ENCODE peak calls at places on chromosomes 11 and 22, in six cellular contexts. Q is WERI-Rb-1, T is AG09309, E is epithelial cell of esophagus, G is astrocyte of the spinal cord, I is cardiac muscle cell. Y is an unnamed sample.

GRCh38 chr22:39289445-39290247 is 29.8 kb downstream of the RPL3 start:
- DNase-seq in E (no peak), Q (no peak), G (no peak), T (no peak), I (no peak), Y (no peak)

GRCh38 chr22:33871935-33872334 is 48.3 kb downstream of the LARGE1 start:
- DNase-seq in G (no peak), E (no peak), Q (no peak), I (no peak), T (no peak), Y (no peak)

GRCh38 chr11:121236115-121237001 is 56.2 kb upstream of the SC5D start:
- DNase-seq in G (peak; percentile 52), E (peak; percentile 38), T (no peak), Q (no peak), I (peak; percentile 72), Y (no peak)

GRCh38 chr11:13134886-13135285 is 125.8 kb downstream of the RASSF10 start:
- DNase-seq in E (no peak), G (no peak), T (no peak), I (no peak), Q (no peak), Y (no peak)

GRCh38 chr11:83191986-83192385 is 1.5 kb upstream of the ANKRD42 start:
- DNase-seq in I (no peak), G (no peak), Q (no peak), T (no peak), E (no peak), Y (no peak)

GRCh38 chr11:116117326-116118137 is 613.3 kb upstream of the CADM1 start:
- DNase-seq in E (no peak), T (no peak), G (no peak), I (no peak), Q (no peak), Y (no peak)

GRCh38 chr11:87659807-87660206 is 515.4 kb downstream of the RAB38 start:
- DNase-seq in G (no peak), I (no peak), T (no peak), E (no peak), Q (no peak), Y (no peak)

GRCh38 chr22:35971418-35972119 is 57.1 kb downstream of the RBFOX2 start:
- DNase-seq in G (peak; percentile 92), I (peak; percentile 37), E (no peak), Q (no peak), T (peak; percentile 92), Y (peak; percentile 68)

GRCh38 chr11:133692371-133692770 is 152.9 kb downstream of the SPATA19 start:
- DNase-seq in E (no peak), T (no peak), I (no peak), Q (no peak), G (no peak), Y (no peak)

GRCh38 chr11:102116453-102117205 is 6.4 kb downstream of the YAP1 start:
- DNase-seq in Q (no peak), E (no peak), G (no peak), T (no peak), I (no peak), Y (no peak)

GRCh38 chr11:1870326-1870696 is 17.4 kb downstream of the LSP1 start:
- DNase-seq in I (no peak), Q (no peak), T (no peak), G (no peak), E (no peak), Y (no peak)
- H3K4me3 ChIP-seq in I (no peak overlapping the region), Q (no peak overlapping the region), T (no peak overlapping the region), G (no peak overlapping the region), E (no peak overlapping the region), Y (no peak overlapping the region)

GRCh38 chr11:77073328-77074001 is 6.7 kb downstream of the CAPN5 start:
- DNase-seq in Q (peak; percentile 76), I (peak; percentile 18), E (peak; percentile 58), T (peak; percentile 79), G (peak; percentile 90), Y (peak; percentile 49)
- TF ChIP-seq CTCF in Q (peak; percentile 43), I (peak; percentile 76), E (peak; percentile 24), T (peak; percentile 69), G (peak; percentile 52), Y (peak; percentile 61)

GRCh38 chr11:123083623-123084029 is 21.7 kb upstream of the HSPA8 start:
- DNase-seq in Q (peak; percentile 80), E (peak; percentile 95), G (peak; percentile 97), I (peak; percentile 23), T (peak; percentile 89), Y (peak; percentile 82)
- H3K4me3 ChIP-seq in Q (no peak overlapping the region), E (no peak overlapping the region), G (no peak overlapping the region), I (no peak overlapping the region), T (no peak overlapping the region), Y (no peak overlapping the region)

GRCh38 chr22:22692707-22693530 is 48.5 kb downstream of the GGTLC2 start:
- DNase-seq in G (peak; percentile 14), Q (peak; percentile 84), I (no peak), T (no peak), E (peak; percentile 13), Y (no peak)
- TF ChIP-seq CTCF in G (peak; percentile 63), Q (peak; percentile 92), I (peak; percentile 46), T (peak; percentile 4), E (peak; percentile 65), Y (peak; percentile 50)

GRCh38 chr11:75238595-75239245 is 1.9 kb upstream of the TPBGL start:
- DNase-seq in T (no peak), Q (no peak), I (no peak), G (no peak), E (no peak), Y (no peak)

GRCh38 chr11:75241906-75242644 is 1.5 kb downstream of the TPBGL start:
- DNase-seq in E (no peak), G (no peak), T (no peak), Q (no peak), I (no peak), Y (no peak)

GRCh38 chr11:75240381-75241035 is at the start of gene TPBGL:
- DNase-seq in T (no peak), I (no peak), G (no peak), E (no peak), Q (peak; percentile 61), Y (no peak)

GRCh38 chr11:75241036-75241905 is 697 bp downstream of the TPBGL start:
- DNase-seq in I (peak; percentile 90), T (peak; percentile 18), E (peak; percentile 83), Q (peak; percentile 84), G (peak; percentile 76), Y (no peak)

DNA sequence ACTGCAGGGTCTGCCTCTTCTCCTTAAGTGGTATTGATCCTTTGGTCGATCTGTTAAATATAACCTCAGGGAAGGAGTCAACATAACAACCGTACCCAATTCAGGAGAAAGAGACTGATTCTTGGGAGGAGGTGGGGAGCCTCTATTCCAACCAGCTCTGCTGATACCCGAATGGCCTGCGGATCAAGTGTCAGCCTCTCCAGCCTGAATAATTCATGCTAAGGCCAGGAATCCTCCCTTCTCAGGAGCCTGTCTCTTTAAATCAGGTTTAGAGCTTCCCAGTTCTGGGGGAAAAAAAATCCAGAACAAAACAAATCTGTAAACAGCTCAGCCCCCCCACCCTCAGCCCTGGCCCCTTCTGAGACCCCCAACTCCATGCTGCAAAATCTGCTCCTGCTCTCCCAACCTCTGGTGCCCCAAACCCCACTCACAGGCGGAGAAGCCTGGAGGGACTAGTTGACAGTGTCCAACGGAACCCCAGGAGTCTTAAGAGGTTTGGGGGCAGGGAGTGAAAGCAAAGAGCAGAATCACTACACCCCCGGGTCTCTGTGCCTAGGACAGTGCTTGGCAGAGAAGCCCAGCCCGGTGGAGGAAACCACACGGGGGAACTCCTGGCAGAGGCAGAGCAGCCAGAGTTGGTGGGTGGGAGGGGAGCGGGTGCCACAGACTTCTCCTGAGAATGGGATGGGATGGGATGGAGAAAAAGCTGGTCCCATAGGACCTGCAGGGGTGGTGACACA is 853 bp upstream of the TPBGL start:
- DNase-seq in Q (peak; percentile 5), T (no peak), E (no peak), G (no peak), I (no peak), Y (no peak)
- H3K4me3 ChIP-seq in Q (no peak overlapping the region), T (no peak overlapping the region), E (no peak overlapping the region), G (no peak overlapping the region), I (no peak overlapping the region), Y (no peak overlapping the region)